ENCODE peak calls at places on chromosomes 2 and 18, in nine cellular contexts. Q, K, D, O, Y, M, V, A and Z are unnamed samples.

GRCh38 chr2:147860009-147860408 is 15.2 kb downstream of the ACVR2A start:
- DNase-seq in Q (no peak), K (no peak), D (no peak), O (no peak), Y (no peak), M (no peak), V (no peak), A (no peak), Z (no peak)

GRCh38 chr2:74332550-74333174 is 10.6 kb downstream of the SLC4A5 start:
- DNase-seq in Q (no peak), K (no peak), D (no peak), O (no peak), Y (no peak), M (no peak), V (no peak), A (no peak), Z (no peak)

GRCh38 chr2:72579595-72580180 is 246.1 kb downstream of the EXOC6B start:
- DNase-seq in Q (no peak), K (peak; percentile 1), D (no peak), O (peak; percentile 46), Y (no peak), M (peak; percentile 26), V (peak; percentile 62), A (no peak), Z (peak; percentile 33)

GRCh38 chr18:35478520-35479435 is 19.0 kb downstream of the INO80C start:
- DNase-seq in Q (no peak), K (no peak), D (peak; percentile 11), O (no peak), Y (no peak), M (peak; percentile 95), V (peak; percentile 56), A (no peak), Z (no peak)

GRCh38 chr2:42100696-42101585 is 53.1 kb downstream of the PKDCC start:
- DNase-seq in Q (peak; percentile 57), K (no peak), D (peak; percentile 37), O (no peak), Y (no peak), M (no peak), V (no peak), A (no peak), Z (no peak)

GRCh38 chr2:37342636-37343211 is 1.7 kb upstream of the QPCT start:
- DNase-seq in Q (no peak), K (no peak), D (no peak), O (no peak), Y (no peak), M (no peak), V (no peak), A (no peak), Z (no peak)

GRCh38 chr2:127219716-127220090 is 396 bp downstream of the CYP27C1 start:
- DNase-seq in Q (no peak), K (no peak), D (no peak), O (no peak), Y (no peak), M (no peak), V (no peak), A (no peak), Z (peak; percentile 49)

GRCh38 chr2:28989973-28990372 is 8.9 kb downstream of the TOGARAM2 start:
- DNase-seq in Q (no peak), K (no peak), D (no peak), O (no peak), Y (no peak), M (no peak), V (no peak), A (no peak), Z (no peak)

GRCh38 chr2:136005462-136006205 is 20.2 kb upstream of the DARS1 start:
- DNase-seq in Q (no peak), K (no peak), D (no peak), O (no peak), Y (no peak), M (no peak), V (no peak), A (no peak), Z (no peak)

GRCh38 chr2:17756629-17757028 is 2.7 kb downstream of the GEN1 start:
- DNase-seq in Q (no peak), K (no peak), D (no peak), O (no peak), Y (no peak), M (no peak), V (no peak), A (no peak), Z (no peak)

GRCh38 chr18:23648930-23649622 is 13.6 kb downstream of the ANKRD29 start:
- DNase-seq in Q (no peak), K (no peak), D (no peak), O (no peak), Y (no peak), M (no peak), V (no peak), A (no peak), Z (no peak)

GRCh38 chr18:23341983-23342382 is 111.1 kb upstream of the RIOK3 start:
- DNase-seq in Q (no peak), K (no peak), D (no peak), O (no peak), Y (no peak), M (no peak), V (no peak), A (no peak), Z (no peak)

GRCh38 chr18:79816092-79816491 is 18.4 kb downstream of the KCNG2 start:
- DNase-seq in Q (no peak), K (no peak), D (no peak), O (no peak), Y (no peak), M (no peak), V (no peak), A (no peak), Z (no peak)

GRCh38 chr18:78782951-78783563 is 196.6 kb upstream of the SALL3 start:
- DNase-seq in Q (no peak), K (no peak), D (no peak), O (no peak), Y (no peak), M (no peak), V (no peak), A (no peak), Z (no peak)